ENCODE peak calls at places on chromosomes 2 and 18, in ten cellular contexts. I is heart left ventricle, K is cardiac muscle cell, D is lower leg skin, Y is thyroid gland, H is GM12865, Q is stomach, W is GM12864, T is fibroblast of lung, R is A549. E is an unnamed sample.

GRCh38 chr2:19895535-19895934 is 6.2 kb downstream of the TTC32 start:
- DNase-seq in I (no peak), K (no peak), D (no peak), Y (no peak), H (peak), Q (no peak), W (no peak), T (no peak), R (no peak), E (no peak)

GRCh38 chr2:65383571-65384488 is 48.6 kb downstream of the SPRED2 start:
- DNase-seq in I (peak), K (peak), D (no peak), Y (no peak), H (no peak), Q (peak), W (no peak), T (peak), R (no peak), E (peak)

GRCh38 chr2:10906926-10907479 is 4.7 kb upstream of the KCNF1 start:
- DNase-seq in I (no peak), K (no peak), D (no peak), Y (no peak), H (no peak), Q (no peak), W (no peak), T (no peak), R (no peak), E (no peak)

GRCh38 chr18:23146861-23147469 is 11.7 kb downstream of the CABLES1 start:
- DNase-seq in I (no peak), K (no peak), D (no peak), Y (no peak), H (no peak), Q (no peak), W (no peak), T (no peak), R (no peak), E (no peak)

GRCh38 chr2:196113061-196113974 is 44.7 kb upstream of the DNAH7 start:
- DNase-seq in I (no peak), K (peak), D (no peak), Y (no peak), H (no peak), Q (no peak), W (no peak), T (peak), R (no peak), E (peak)

GRCh38 chr2:70344195-70344594 is 42.3 kb upstream of the FAM136A start:
- DNase-seq in I (no peak), K (no peak), D (no peak), Y (no peak), H (no peak), Q (no peak), W (no peak), T (peak), R (no peak), E (peak)

GRCh38 chr18:5463390-5463789 is 80.4 kb downstream of the EPB41L3 start:
- DNase-seq in I (peak), K (peak), D (peak), Y (peak), H (no peak), Q (no peak), W (no peak), T (peak), R (no peak), E (peak)

GRCh38 chr2:149595069-149595963 is 7.7 kb upstream of the MMADHC start:
- DNase-seq in I (no peak), K (no peak), D (no peak), Y (no peak), H (no peak), Q (no peak), W (no peak), T (peak), R (no peak), E (peak)

GRCh38 chr2:84782717-84783442 is 98.0 kb downstream of the TRABD2A start:
- DNase-seq in I (no peak), K (no peak), D (no peak), Y (no peak), H (no peak), Q (no peak), W (no peak), T (peak), R (no peak), E (no peak)

GRCh38 chr18:34970106-34970505 is 71.1 kb upstream of the MAPRE2 start:
- DNase-seq in I (no peak), K (peak), D (no peak), Y (no peak), H (no peak), Q (no peak), W (no peak), T (peak), R (no peak), E (peak)

GRCh38 chr2:170238776-170239175 is 60.8 kb downstream of the MYO3B start:
- DNase-seq in I (no peak), K (no peak), D (no peak), Y (no peak), H (no peak), Q (no peak), W (no peak), T (no peak), R (no peak), E (no peak)

GRCh38 chr2:73232471-73233153 is 427 bp downstream of the PRADC1 start:
- DNase-seq in I (no peak), K (no peak), D (no peak), Y (peak), H (peak), Q (no peak), W (no peak), T (no peak), R (peak), E (no peak)

GRCh38 chr2:25029183-25029554 is 12.7 kb upstream of the EFR3B start:
- DNase-seq in I (no peak), K (no peak), D (no peak), Y (no peak), H (no peak), Q (no peak), W (no peak), T (no peak), R (no peak), E (no peak)

DNA sequence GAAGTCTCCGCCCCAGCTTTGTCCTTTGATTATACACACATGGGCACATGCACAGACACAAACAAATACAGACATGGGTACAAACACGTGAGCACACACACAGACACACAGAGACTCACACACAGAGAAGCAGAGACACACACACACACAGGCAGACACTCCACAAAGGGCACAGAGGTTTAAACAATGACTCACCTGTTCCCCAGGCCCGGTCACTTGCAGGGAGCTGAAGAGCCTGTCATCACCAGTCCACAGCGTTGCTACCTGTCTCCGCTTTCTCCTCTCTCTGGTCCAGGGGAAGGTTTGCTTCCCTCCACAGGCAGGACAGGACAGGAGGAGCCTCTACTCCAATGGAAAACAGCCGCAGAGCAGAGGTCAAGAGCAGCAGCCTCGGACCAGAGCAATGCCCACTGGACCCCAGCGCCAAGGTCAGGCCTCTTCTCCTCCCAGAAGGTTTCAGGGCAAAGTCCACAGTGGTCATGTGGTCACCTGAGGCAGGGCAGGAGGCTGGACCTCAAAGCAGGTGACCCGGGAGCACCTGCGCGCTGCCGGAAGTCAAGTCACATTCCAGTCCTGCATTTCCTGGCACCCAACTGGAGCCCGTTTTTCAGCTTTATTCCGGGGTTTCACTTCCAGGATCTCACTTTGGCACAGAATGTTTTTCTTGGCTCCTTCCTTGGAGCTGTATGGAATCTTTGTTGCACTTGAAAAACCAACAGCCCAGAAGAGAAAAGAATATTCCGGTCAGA is at the start of gene RAB17:
- DNase-seq in I (peak), K (peak), D (no peak), Y (peak), H (no peak), Q (peak), W (no peak), T (peak), R (peak), E (peak)
- H3K4me3 ChIP-seq in I (no peak), K (no peak), D (no peak), Y (no peak), H (no peak), Q (peak), W (no peak), T (no peak), R (no peak), E (no peak)

DNA sequence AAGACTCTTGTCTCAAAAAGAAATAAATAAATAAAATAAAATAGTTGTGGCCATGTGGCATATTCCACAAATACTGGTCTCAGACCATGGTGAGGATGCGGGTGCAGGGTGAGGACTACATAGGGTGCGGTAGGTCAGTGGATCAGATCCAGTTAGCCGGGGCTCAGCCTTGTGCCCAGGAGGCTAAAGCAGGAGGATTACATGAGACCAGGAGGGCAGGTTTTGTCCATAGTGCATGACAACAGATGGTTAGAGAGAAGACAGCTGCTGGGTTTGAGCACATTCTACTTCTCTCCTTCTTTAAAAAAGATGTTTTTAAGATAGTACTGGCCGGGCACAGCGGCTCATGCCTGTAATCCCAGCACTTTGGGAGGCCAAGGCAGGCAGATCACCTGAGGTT is 12.8 kb upstream of the PSD4 start:
- DNase-seq in I (no peak), K (no peak), D (peak), Y (no peak), H (no peak), Q (no peak), W (no peak), T (no peak), R (no peak), E (no peak)
- TF ChIP-seq CTCF in I (no peak), K (no peak), D (no peak), Y (no peak), H (no peak), Q (no peak), W (no peak), T (no peak), R (no peak), E (no peak)

DNA sequence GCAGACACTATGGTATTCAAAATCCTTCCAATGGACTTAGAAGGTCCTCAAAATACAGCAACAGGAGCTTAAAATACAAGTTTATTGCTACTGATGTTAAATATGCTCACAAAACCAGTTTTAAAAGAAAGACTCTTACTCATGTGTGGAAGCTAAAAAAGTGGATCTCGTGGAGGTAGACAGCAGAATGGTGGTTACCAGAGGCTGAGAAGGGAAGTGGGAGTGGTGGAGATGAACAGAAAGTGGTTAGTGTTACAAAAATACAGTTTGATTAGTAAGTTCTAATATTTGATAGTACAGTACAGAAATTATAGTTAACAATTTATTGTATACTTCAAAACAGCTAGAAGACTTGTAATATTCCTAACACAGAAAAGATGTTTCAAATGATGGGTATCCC is 12.1 kb downstream of the ADAM17 start:
- DNase-seq in I (no peak), K (no peak), D (no peak), Y (no peak), H (peak), Q (no peak), W (no peak), T (no peak), R (no peak), E (no peak)
- H3K4me3 ChIP-seq in I (no peak), K (no peak), D (no peak), Y (no peak), H (no peak), Q (no peak), W (no peak), T (no peak), R (no peak), E (no peak)

GRCh38 chr18:45341454-45341853 is 273.8 kb upstream of the SLC14A2 start:
- DNase-seq in I (no peak), K (no peak), D (no peak), Y (no peak), H (no peak), Q (no peak), W (no peak), T (no peak), R (no peak), E (no peak)

GRCh38 chr18:45342166-45342565 is 273.1 kb upstream of the SLC14A2 start:
- DNase-seq in I (no peak), K (no peak), D (no peak), Y (no peak), H (no peak), Q (no peak), W (no peak), T (no peak), R (no peak), E (no peak)

GRCh38 chr18:45342653-45343052 is 272.6 kb upstream of the SLC14A2 start:
- DNase-seq in I (no peak), K (no peak), D (no peak), Y (no peak), H (no peak), Q (no peak), W (no peak), T (no peak), R (no peak), E (no peak)

GRCh38 chr18:45340884-45341283 is 274.4 kb upstream of the SLC14A2 start:
- DNase-seq in I (no peak), K (no peak), D (no peak), Y (no peak), H (no peak), Q (no peak), W (no peak), T (no peak), R (no peak), E (no peak)

DNA sequence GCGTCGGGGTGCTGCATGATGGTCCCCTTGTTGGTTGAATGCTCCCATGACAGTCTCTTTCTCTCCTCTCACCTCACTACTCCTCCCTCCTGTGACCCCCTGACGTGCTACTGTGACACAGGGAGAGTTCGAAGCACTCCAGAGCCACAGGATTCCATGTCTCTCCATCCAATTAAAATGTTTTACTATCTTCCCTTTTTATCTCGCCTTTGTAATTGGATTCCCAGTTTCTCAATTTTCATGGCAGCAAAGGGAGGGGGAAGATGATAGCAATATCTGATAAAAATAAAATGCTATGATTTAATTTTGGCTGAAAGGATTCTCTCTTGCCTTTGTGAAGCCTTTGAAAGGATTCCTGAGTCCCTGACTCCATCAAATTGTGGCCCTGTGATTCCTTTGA is 271.9 kb upstream of the SLC14A2 start:
- DNase-seq in I (no peak), K (no peak), D (no peak), Y (no peak), H (no peak), Q (no peak), W (no peak), T (no peak), R (no peak), E (no peak)
- TF ChIP-seq CTCF in I (no peak), K (no peak), D (no peak), Y (no peak), H (no peak), Q (no peak), W (no peak), T (no peak), R (no peak), E (no peak)

GRCh38 chr2:96767135-96767871 is 6.6 kb downstream of the CNNM4 start:
- DNase-seq in I (no peak), K (no peak), D (no peak), Y (no peak), H (no peak), Q (no peak), W (no peak), T (no peak), R (no peak), E (no peak)
- H3K4me3 ChIP-seq in I (no peak), K (no peak), D (no peak), Y (no peak), H (peak), Q (no peak), W (no peak), T (no peak), R (no peak), E (no peak)

DNA sequence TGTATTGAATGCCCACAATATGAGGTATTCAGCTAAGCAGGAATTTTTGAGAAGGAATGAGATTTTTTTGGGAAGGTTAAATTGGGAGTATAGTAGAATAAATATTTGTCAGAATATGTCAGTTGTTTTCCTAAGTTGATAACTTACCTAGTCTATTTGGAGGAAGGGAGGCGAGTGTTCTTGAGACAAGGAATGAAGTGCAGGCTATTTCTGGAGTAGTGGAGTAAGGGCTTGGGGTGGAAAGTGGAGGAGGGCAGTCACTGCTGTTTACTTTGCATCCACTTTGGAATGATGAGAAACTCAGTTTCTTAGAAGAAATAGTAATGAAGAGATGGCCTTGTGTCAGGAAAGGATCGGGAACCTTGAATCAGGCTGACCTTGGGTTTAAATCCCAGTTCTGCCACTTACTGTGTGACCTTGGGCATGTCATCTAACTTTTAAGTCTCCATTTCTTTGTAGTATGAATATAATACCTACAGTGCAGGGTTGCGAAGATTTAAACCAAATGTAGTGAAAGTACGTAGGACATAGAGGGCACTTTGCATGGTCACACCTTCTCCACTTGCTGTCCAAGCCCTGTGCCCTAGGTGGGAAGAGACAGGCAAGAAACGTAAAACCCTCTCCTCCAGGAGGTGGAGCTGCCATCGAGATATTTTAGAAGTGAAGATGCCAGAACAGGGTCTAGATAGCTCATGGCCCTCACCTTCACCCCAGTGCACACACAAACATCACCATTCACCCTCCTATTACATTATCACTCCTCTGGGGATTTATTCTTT is 25.2 kb upstream of the CYP27A1 start:
- DNase-seq in I (no peak), K (no peak), D (peak), Y (no peak), H (no peak), Q (no peak), W (no peak), T (no peak), R (no peak), E (no peak)
- TF ChIP-seq CTCF in I (no peak), K (no peak), D (no peak), Y (no peak), H (no peak), Q (no peak), W (no peak), T (no peak), R (no peak), E (no peak)

DNA sequence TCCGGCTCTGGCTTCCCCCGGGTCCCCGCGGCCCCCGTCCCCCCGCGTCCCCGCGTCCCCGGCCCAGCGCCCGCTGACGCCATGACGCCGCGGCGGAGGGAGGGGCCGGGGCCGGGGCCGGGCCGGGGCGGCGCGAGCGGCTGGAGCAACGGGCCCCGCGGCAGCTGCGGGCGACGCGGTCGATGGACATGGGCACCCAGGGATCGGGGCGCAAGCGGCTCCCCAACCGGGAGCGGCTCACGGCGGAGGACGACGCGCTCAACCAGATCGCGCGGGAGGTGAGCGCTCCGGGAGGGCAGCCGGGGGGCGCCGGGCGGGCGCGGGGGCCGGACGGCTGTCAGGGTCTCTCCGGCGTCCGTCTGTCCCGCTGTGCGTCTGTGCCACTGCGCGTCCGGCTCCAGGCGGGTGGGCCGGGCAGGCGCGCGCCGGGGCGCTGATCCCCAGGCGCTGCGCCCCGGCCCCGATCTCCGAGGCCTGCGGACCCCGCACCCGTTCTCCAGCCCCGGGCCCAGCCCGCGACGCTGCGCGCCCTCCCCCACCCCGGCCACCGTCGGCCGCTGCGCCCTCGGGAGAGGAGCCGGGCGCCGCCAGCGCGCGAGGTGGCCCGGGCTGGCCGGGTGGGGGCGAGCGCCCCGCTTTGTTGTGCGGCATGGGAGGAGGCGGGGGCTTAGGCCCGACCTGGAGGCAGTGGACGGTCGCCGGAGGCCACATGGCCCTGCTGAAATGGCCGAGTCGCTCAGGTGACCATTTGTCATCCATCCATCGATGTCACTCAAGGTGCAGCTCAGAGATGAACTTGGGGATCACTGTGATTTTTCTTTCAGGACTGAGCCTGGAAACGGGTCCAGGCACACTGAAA is at the start of gene LRRFIP1:
- DNase-seq in I (peak), K (peak), D (no peak), Y (peak), H (no peak), Q (peak), W (no peak), T (peak), R (no peak), E (peak)
- H3K4me3 ChIP-seq in I (peak), K (peak), D (peak), Y (peak), H (no peak), Q (peak), W (no peak), T (peak), R (peak), E (peak)

DNA sequence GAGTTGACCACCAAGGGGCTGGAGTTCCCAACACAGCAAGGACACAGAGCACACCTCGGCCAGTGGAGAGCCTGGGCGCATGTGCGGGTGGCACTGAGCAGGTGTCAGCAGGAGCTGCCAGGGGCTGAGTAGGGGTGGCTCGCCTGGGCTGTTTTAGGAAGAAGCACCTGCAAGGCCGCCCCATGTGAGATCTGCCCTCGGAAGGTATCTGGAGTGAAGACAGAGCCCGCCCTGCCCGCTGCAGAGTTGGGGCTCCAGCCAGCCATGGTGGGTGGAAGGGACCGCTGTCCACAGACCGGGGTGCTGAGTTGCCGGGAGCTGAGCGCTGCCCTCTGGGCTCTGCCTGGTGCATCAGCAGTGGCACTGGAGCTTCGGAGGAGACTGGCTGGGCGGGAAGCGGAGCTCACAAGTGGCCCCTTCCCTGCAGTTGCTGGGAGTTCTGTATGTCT is 35.2 kb downstream of the MTERF4 start:
- DNase-seq in I (no peak), K (peak), D (peak), Y (no peak), H (no peak), Q (no peak), W (no peak), T (peak), R (no peak), E (no peak)
- TF ChIP-seq CTCF in I (no peak), K (no peak), D (no peak), Y (no peak), H (no peak), Q (no peak), W (no peak), T (no peak), R (no peak), E (no peak)

E was measured in fibroblast of the aortic adventitia.